ENCODE peak calls at places on chromosomes 4 and X, in six cellular contexts. One of them, this sample, is unnamed.

GRCh38 chrX:120773801-120774200 is 101.9 kb downstream of the CT47B1 start:
- DNase-seq in H1: no peak
- DNase-seq in trophoblast cell: no peak
- DNase-seq in neuronal stem cell: no peak
- DNase-seq in IMR-90: no peak
- DNase-seq in mesenchymal stem cell: no peak
- DNase-seq in this sample: no peak

GRCh38 chr4:10034136-10034535 is 12.8 kb upstream of the SLC2A9 start:
- DNase-seq in H1: no peak
- DNase-seq in mesenchymal stem cell: no peak
- DNase-seq in neuronal stem cell: no peak
- DNase-seq in trophoblast cell: no peak
- DNase-seq in IMR-90: no peak
- DNase-seq in this sample: no peak

GRCh38 chr4:173521474-173522159 is 8.4 kb downstream of the HAND2 start:
- DNase-seq in trophoblast cell: no peak
- DNase-seq in mesenchymal stem cell: peak
- DNase-seq in IMR-90: no peak
- DNase-seq in H1: no peak
- DNase-seq in neuronal stem cell: no peak
- DNase-seq in this sample: no peak

GRCh38 chr4:168908093-168908492 is 102.0 kb downstream of the CBR4 start:
- DNase-seq in neuronal stem cell: no peak
- DNase-seq in H1: no peak
- DNase-seq in IMR-90: peak
- DNase-seq in mesenchymal stem cell: peak
- DNase-seq in trophoblast cell: peak
- DNase-seq in this sample: no peak

GRCh38 chrX:46180258-46180687 is 364.9 kb downstream of the ZNF674 start:
- DNase-seq in trophoblast cell: no peak
- DNase-seq in mesenchymal stem cell: peak
- DNase-seq in IMR-90: peak
- DNase-seq in H1: no peak
- DNase-seq in neuronal stem cell: peak
- DNase-seq in this sample: no peak

GRCh38 chr4:40606239-40606767 is 23.4 kb downstream of the RBM47 start:
- DNase-seq in mesenchymal stem cell: no peak
- DNase-seq in IMR-90: no peak
- DNase-seq in H1: no peak
- DNase-seq in neuronal stem cell: no peak
- DNase-seq in trophoblast cell: peak
- DNase-seq in this sample: no peak

GRCh38 chrX:9231491-9231890 is 197.6 kb upstream of the FAM9B start:
- DNase-seq in H1: no peak
- DNase-seq in mesenchymal stem cell: peak
- DNase-seq in IMR-90: peak
- DNase-seq in trophoblast cell: peak
- DNase-seq in neuronal stem cell: no peak
- DNase-seq in this sample: no peak

GRCh38 chr4:98448923-98449322 is 187.7 kb downstream of the RAP1GDS1 start:
- DNase-seq in trophoblast cell: no peak
- DNase-seq in neuronal stem cell: no peak
- DNase-seq in mesenchymal stem cell: no peak
- DNase-seq in IMR-90: no peak
- DNase-seq in H1: no peak
- DNase-seq in this sample: no peak

GRCh38 chr4:101600287-101600686 is 190.2 kb upstream of the BANK1 start:
- DNase-seq in neuronal stem cell: no peak
- DNase-seq in trophoblast cell: peak
- DNase-seq in mesenchymal stem cell: no peak
- DNase-seq in IMR-90: no peak
- DNase-seq in H1: no peak
- DNase-seq in this sample: no peak

GRCh38 chr4:10096201-10096975 is 20.2 kb downstream of the WDR1 start:
- DNase-seq in neuronal stem cell: no peak
- DNase-seq in mesenchymal stem cell: peak
- DNase-seq in H1: no peak
- DNase-seq in IMR-90: peak
- DNase-seq in trophoblast cell: peak
- DNase-seq in this sample: no peak

GRCh38 chrX:46791927-46792825 is 33.3 kb upstream of the SLC9A7 start:
- DNase-seq in neuronal stem cell: no peak
- DNase-seq in H1: no peak
- DNase-seq in trophoblast cell: peak
- DNase-seq in mesenchymal stem cell: peak
- DNase-seq in IMR-90: peak
- DNase-seq in this sample: peak

GRCh38 chr4:169311643-169312365 is 41.0 kb upstream of the SH3RF1 start:
- DNase-seq in trophoblast cell: peak
- DNase-seq in H1: peak
- DNase-seq in neuronal stem cell: peak
- DNase-seq in mesenchymal stem cell: peak
- DNase-seq in IMR-90: peak
- DNase-seq in this sample: peak

GRCh38 chr4:107689912-107690587 is 30.0 kb downstream of the PAPSS1 start:
- DNase-seq in mesenchymal stem cell: peak
- DNase-seq in H1: no peak
- DNase-seq in trophoblast cell: peak
- DNase-seq in IMR-90: peak
- DNase-seq in neuronal stem cell: no peak
- DNase-seq in this sample: no peak

GRCh38 chrX:21838937-21839333 is 482 bp upstream of the MBTPS2 start:
- DNase-seq in H1: no peak
- DNase-seq in neuronal stem cell: no peak
- DNase-seq in IMR-90: peak
- DNase-seq in trophoblast cell: peak
- DNase-seq in mesenchymal stem cell: peak
- DNase-seq in this sample: no peak

GRCh38 chr4:21710212-21710843 is 238.2 kb downstream of the KCNIP4 start:
- DNase-seq in mesenchymal stem cell: no peak
- DNase-seq in H1: no peak
- DNase-seq in IMR-90: no peak
- DNase-seq in trophoblast cell: no peak
- DNase-seq in neuronal stem cell: no peak
- DNase-seq in this sample: no peak

GRCh38 chr4:21709031-21709430 is 239.5 kb downstream of the KCNIP4 start:
- DNase-seq in H1: no peak
- DNase-seq in trophoblast cell: no peak
- DNase-seq in neuronal stem cell: no peak
- DNase-seq in mesenchymal stem cell: no peak
- DNase-seq in IMR-90: no peak
- DNase-seq in this sample: no peak

DNA sequence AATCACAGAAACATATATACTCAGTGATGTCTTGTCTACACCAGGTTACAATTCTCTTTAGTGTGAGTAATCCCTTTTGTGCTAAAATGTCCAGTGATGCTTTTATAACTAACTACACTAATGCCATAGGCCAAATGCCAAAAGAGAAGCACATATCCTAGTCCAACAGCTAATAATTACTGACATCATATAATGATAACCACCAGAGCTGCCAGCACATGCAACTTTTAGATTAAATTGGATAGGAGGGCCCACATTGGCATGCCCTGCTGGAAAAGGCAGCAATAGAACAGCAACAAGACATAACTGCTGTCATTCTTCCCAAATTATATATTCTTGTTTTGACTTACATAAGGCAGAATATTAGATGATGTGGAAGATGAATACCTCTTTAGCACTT is 238.8 kb downstream of the KCNIP4 start:
- DNase-seq in H1: no peak
- DNase-seq in mesenchymal stem cell: no peak
- DNase-seq in IMR-90: no peak
- DNase-seq in trophoblast cell: no peak
- DNase-seq in neuronal stem cell: no peak
- DNase-seq in this sample: no peak
- H3K14ac ChIP-seq in H1: no peak
- H3K14ac ChIP-seq in mesenchymal stem cell: no peak
- H3K14ac ChIP-seq in IMR-90: no peak
- H3K14ac ChIP-seq in trophoblast cell: no peak
- H3K14ac ChIP-seq in neuronal stem cell: no peak
- H3K14ac ChIP-seq in this sample: no peak

GRCh38 chrX:41664307-41665299 is 24.2 kb upstream of the GPR34 start:
- DNase-seq in IMR-90: peak
- DNase-seq in H1: no peak
- DNase-seq in neuronal stem cell: no peak
- DNase-seq in mesenchymal stem cell: peak
- DNase-seq in trophoblast cell: no peak
- DNase-seq in this sample: no peak
- H3K14ac ChIP-seq in IMR-90: no peak
- H3K14ac ChIP-seq in H1: no peak
- H3K14ac ChIP-seq in neuronal stem cell: no peak
- H3K14ac ChIP-seq in mesenchymal stem cell: no peak
- H3K14ac ChIP-seq in trophoblast cell: no peak
- H3K14ac ChIP-seq in this sample: no peak

DNA sequence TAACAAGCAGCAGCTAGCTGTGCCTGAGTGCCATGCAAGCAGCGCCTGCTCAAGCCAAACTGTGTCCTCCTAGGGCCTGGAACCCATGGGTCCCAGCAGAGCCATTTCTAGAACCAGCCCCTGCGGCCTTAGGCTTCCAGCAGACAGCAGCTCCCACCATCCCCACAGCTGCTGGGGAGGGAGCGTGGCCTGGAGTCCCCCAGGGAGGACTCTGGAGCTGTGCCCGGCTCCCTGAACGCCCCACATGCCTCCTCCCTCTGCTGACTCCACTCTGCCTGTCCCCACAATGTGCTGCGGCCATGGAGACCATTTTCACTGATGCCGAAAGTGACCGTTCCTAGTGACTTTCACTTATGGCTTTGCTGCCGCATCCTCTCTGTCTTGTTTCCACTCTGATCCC is 45.9 kb downstream of the GAK start:
- DNase-seq in neuronal stem cell: no peak
- DNase-seq in trophoblast cell: no peak
- DNase-seq in IMR-90: no peak
- DNase-seq in mesenchymal stem cell: no peak
- DNase-seq in H1: no peak
- DNase-seq in this sample: no peak
- H3K14ac ChIP-seq in neuronal stem cell: no peak
- H3K14ac ChIP-seq in trophoblast cell: no peak
- H3K14ac ChIP-seq in IMR-90: no peak
- H3K14ac ChIP-seq in mesenchymal stem cell: no peak
- H3K14ac ChIP-seq in H1: no peak
- H3K14ac ChIP-seq in this sample: no peak

GRCh38 chr4:147651563-147651962 is 32.4 kb downstream of the PRMT9 start:
- DNase-seq in neuronal stem cell: no peak
- DNase-seq in mesenchymal stem cell: no peak
- DNase-seq in H1: no peak
- DNase-seq in IMR-90: no peak
- DNase-seq in trophoblast cell: no peak
- DNase-seq in this sample: no peak
- H3K14ac ChIP-seq in neuronal stem cell: no peak
- H3K14ac ChIP-seq in mesenchymal stem cell: no peak
- H3K14ac ChIP-seq in H1: no peak
- H3K14ac ChIP-seq in IMR-90: no peak
- H3K14ac ChIP-seq in trophoblast cell: no peak
- H3K14ac ChIP-seq in this sample: no peak

GRCh38 chr4:7733801-7734650 is 205.6 kb downstream of the AFAP1 start:
- DNase-seq in H1: no peak
- DNase-seq in mesenchymal stem cell: no peak
- DNase-seq in IMR-90: no peak
- DNase-seq in neuronal stem cell: no peak
- DNase-seq in trophoblast cell: no peak
- DNase-seq in this sample: no peak
- H3K14ac ChIP-seq in H1: no peak
- H3K14ac ChIP-seq in mesenchymal stem cell: no peak
- H3K14ac ChIP-seq in IMR-90: no peak
- H3K14ac ChIP-seq in neuronal stem cell: peak
- H3K14ac ChIP-seq in trophoblast cell: no peak
- H3K14ac ChIP-seq in this sample: no peak

GRCh38 chr4:121209171-121209570 is 45.0 kb upstream of the TNIP3 start:
- DNase-seq in mesenchymal stem cell: no peak
- DNase-seq in trophoblast cell: no peak
- DNase-seq in neuronal stem cell: no peak
- DNase-seq in H1: no peak
- DNase-seq in IMR-90: no peak
- DNase-seq in this sample: no peak
- H3K14ac ChIP-seq in mesenchymal stem cell: no peak
- H3K14ac ChIP-seq in trophoblast cell: no peak
- H3K14ac ChIP-seq in neuronal stem cell: no peak
- H3K14ac ChIP-seq in H1: no peak
- H3K14ac ChIP-seq in IMR-90: no peak
- H3K14ac ChIP-seq in this sample: no peak

GRCh38 chrX:41728125-41728524 is 4.1 kb downstream of the GPR82 start:
- DNase-seq in mesenchymal stem cell: no peak
- DNase-seq in IMR-90: no peak
- DNase-seq in H1: no peak
- DNase-seq in trophoblast cell: no peak
- DNase-seq in neuronal stem cell: no peak
- DNase-seq in this sample: no peak
- H3K14ac ChIP-seq in mesenchymal stem cell: no peak
- H3K14ac ChIP-seq in IMR-90: no peak
- H3K14ac ChIP-seq in H1: no peak
- H3K14ac ChIP-seq in trophoblast cell: no peak
- H3K14ac ChIP-seq in neuronal stem cell: no peak
- H3K14ac ChIP-seq in this sample: no peak

DNA sequence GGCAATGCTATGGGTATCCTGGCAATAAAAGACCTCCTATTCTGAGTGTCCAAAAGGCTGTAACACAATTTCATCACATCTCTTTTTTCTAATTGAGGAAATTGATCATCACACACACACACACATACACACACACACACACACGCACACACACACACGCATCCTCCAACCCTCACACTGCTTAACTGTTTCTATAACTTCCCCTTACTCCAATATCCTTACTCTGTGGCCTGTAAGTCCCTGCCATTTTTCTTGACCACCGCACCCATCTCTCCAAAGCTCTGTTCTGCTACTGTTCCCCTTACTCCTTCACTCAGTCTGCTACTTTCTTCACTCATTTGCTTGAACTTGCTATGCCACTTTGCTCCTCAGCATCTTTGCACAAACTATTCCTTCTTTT is 115.6 kb downstream of the AMELX start:
- DNase-seq in mesenchymal stem cell: no peak
- DNase-seq in neuronal stem cell: no peak
- DNase-seq in IMR-90: no peak
- DNase-seq in trophoblast cell: no peak
- DNase-seq in H1: no peak
- DNase-seq in this sample: no peak
- H3K14ac ChIP-seq in mesenchymal stem cell: no peak
- H3K14ac ChIP-seq in neuronal stem cell: no peak
- H3K14ac ChIP-seq in IMR-90: no peak
- H3K14ac ChIP-seq in trophoblast cell: no peak
- H3K14ac ChIP-seq in H1: no peak
- H3K14ac ChIP-seq in this sample: no peak